ENCODE peak calls at places on chromosomes 5 and 9, in five cellular contexts. E is CD8-positive, alpha-beta memory T cell; K is cardiac muscle cell; Z is left ventricle myocardium inferior; V is heart right ventricle. W is an unnamed sample.
A peak's percentile ranks its signal among the peaks of the same experiment; 100 is the strongest.

GRCh38 chr5:1265026-1265425 is 29.8 kb downstream of the TERT start:
- DNase-seq in V (no peak), Z (no peak), K (no peak), E (no peak), W (no peak)

GRCh38 chr9:131545786-131546335 is 538 bp downstream of the PRRT1B start:
- DNase-seq in V (no peak), Z (no peak), K (no peak), E (no peak), W (no peak)

GRCh38 chr5:42005561-42006153 is 80.6 kb downstream of the FBXO4 start:
- DNase-seq in V (no peak), Z (no peak), E (peak; percentile 4), K (peak; percentile 44), W (no peak)

GRCh38 chr9:78863531-78863930 is 566.6 kb downstream of the PSAT1 start:
- DNase-seq in E (no peak), V (no peak), K (no peak), Z (no peak), W (no peak)

GRCh38 chr5:92917044-92917443 is 664.0 kb downstream of the NR2F1-AS1 start:
- DNase-seq in V (no peak), Z (no peak), K (peak; percentile 86), E (no peak), W (no peak)

GRCh38 chr5:177306674-177307543 is 3.3 kb downstream of the PRELID1 start:
- DNase-seq in K (peak; percentile 89), Z (no peak), V (no peak), E (no peak), W (no peak)

GRCh38 chr9:77945798-77946197 is 85.8 kb downstream of the GNAQ start:
- DNase-seq in K (peak; percentile 80), V (no peak), E (no peak), Z (no peak), W (no peak)

GRCh38 chr9:83544002-83544698 is 5.9 kb upstream of the FRMD3 start:
- DNase-seq in V (peak; percentile 36), Z (no peak), E (no peak), K (peak; percentile 87), W (peak; percentile 80)

GRCh38 chr5:115708819-115709477 is 83.1 kb upstream of the TMED7 start:
- DNase-seq in V (no peak), E (no peak), Z (no peak), K (no peak), W (no peak)

GRCh38 chr5:15791859-15792258 is 291.9 kb downstream of the FBXL7 start:
- DNase-seq in K (no peak), E (no peak), Z (no peak), V (no peak), W (no peak)

GRCh38 chr9:130106860-130107848 is 53.4 kb downstream of the GPR107 start:
- DNase-seq in Z (peak; percentile 75), E (peak; percentile 71), V (peak; percentile 75), K (peak; percentile 90), W (peak; percentile 89)

GRCh38 chr5:37495210-37495609 is 116.1 kb downstream of the WDR70 start:
- DNase-seq in E (no peak), K (peak; percentile 51), Z (no peak), V (no peak), W (no peak)

GRCh38 chr5:153756540-153756939 is 266.1 kb downstream of the GRIA1 start:
- DNase-seq in K (no peak), E (no peak), Z (no peak), V (no peak), W (no peak)

GRCh38 chr9:89778100-89779085 is 173.6 kb downstream of the GADD45G start:
- DNase-seq in E (no peak), K (no peak), V (no peak), Z (no peak), W (peak; percentile 61)

GRCh38 chr9:133534346-133535284 is at the start of gene ADAMTSL2:
- DNase-seq in V (peak; percentile 86), Z (peak; percentile 84), K (peak; percentile 90), E (peak; percentile 49), W (peak; percentile 94)

GRCh38 chr5:172925336-172925948 is 33.8 kb upstream of the RPL26L1 start:
- DNase-seq in V (no peak), Z (no peak), E (no peak), K (no peak), W (no peak)

GRCh38 chr5:757346-757930 is 27.1 kb downstream of the ZDHHC11B start:
- DNase-seq in V (no peak), Z (no peak), K (no peak), E (no peak), W (peak; percentile 28)

GRCh38 chr5:79285833-79286232 is 49.9 kb downstream of the JMY start:
- DNase-seq in E (no peak), K (no peak), V (no peak), Z (no peak), W (no peak)

GRCh38 chr5:106127341-106127781 is 1543.4 kb downstream of the EFNA5 start:
- DNase-seq in V (no peak), Z (no peak), K (no peak), E (no peak), W (no peak)

GRCh38 chr9:127199001-127199791 is 65.4 kb upstream of the GARNL3 start:
- DNase-seq in V (peak; percentile 80), Z (peak; percentile 81), E (peak; percentile 65), K (peak; percentile 89), W (peak; percentile 79)

GRCh38 chr9:134629061-134629585 is 12.5 kb upstream of the COL5A1 start:
- DNase-seq in Z (no peak), K (no peak), E (no peak), V (no peak), W (peak; percentile 2)

GRCh38 chr9:19411316-19411715 is 2.5 kb downstream of the ACER2 start:
- DNase-seq in Z (no peak), K (peak; percentile 71), E (no peak), V (no peak), W (no peak)

GRCh38 chr9:38705917-38706316 is 14.0 kb downstream of the FAM240B start:
- DNase-seq in K (no peak), Z (no peak), E (no peak), V (no peak), W (no peak)

GRCh38 chr9:112338561-112338960 is 5.1 kb upstream of the PTBP3 start:
- DNase-seq in K (no peak), E (no peak), Z (no peak), V (no peak), W (no peak)

GRCh38 chr5:159178978-159179377 is 30.4 kb downstream of the RNF145 start:
- DNase-seq in E (no peak), K (peak; percentile 97), Z (no peak), V (no peak), W (no peak)

GRCh38 chr9:109536859-109537258 is 38.8 kb upstream of the PTPN3 start:
- DNase-seq in Z (no peak), V (peak; percentile 13), K (no peak), E (no peak), W (no peak)

GRCh38 chr9:132798817-132799790 is 79.0 kb downstream of the AK8 start:
- DNase-seq in Z (no peak), K (no peak), E (no peak), V (no peak), W (peak; percentile 93)

GRCh38 chr9:121386442-121387175 is 16.6 kb upstream of the STOM start:
- DNase-seq in Z (no peak), K (no peak), V (no peak), E (no peak), W (no peak)

GRCh38 chr9:89243296-89244061 is 64.9 kb upstream of the SHC3 start:
- DNase-seq in Z (no peak), K (no peak), V (no peak), E (no peak), W (no peak)

GRCh38 chr9:116269250-116269649 is 115.7 kb downstream of the PAPPA start:
- DNase-seq in Z (no peak), V (no peak), K (peak; percentile 35), E (no peak), W (no peak)

GRCh38 chr5:144697847-144698262 is 527.2 kb downstream of the KCTD16 start:
- DNase-seq in V (no peak), E (no peak), Z (no peak), K (peak; percentile 14), W (no peak)

GRCh38 chr5:132458651-132459030 is 31.9 kb downstream of the IRF1 start:
- DNase-seq in K (peak; percentile 44), E (no peak), Z (no peak), V (no peak), W (no peak)

GRCh38 chr9:34070601-34071340 is 22.1 kb upstream of the UBAP2 start:
- DNase-seq in V (no peak), Z (no peak), E (no peak), K (no peak), W (no peak)

GRCh38 chr9:34072410-34072809 is 23.7 kb upstream of the UBAP2 start:
- DNase-seq in E (no peak), V (no peak), K (no peak), Z (no peak), W (no peak)

GRCh38 chr9:34072868-34073590 is 24.3 kb upstream of the UBAP2 start:
- DNase-seq in V (no peak), Z (no peak), K (peak; percentile 82), E (no peak), W (no peak)

GRCh38 chr9:34069831-34070230 is 21.1 kb upstream of the UBAP2 start:
- DNase-seq in V (no peak), K (no peak), Z (no peak), E (no peak), W (no peak)
- H3K9me3 ChIP-seq in V (no peaks in the 10 kb centered on the region), K (no peaks in the 10 kb centered on the region), Z (no peaks in the 10 kb centered on the region), E (no peaks in the 10 kb centered on the region), W (no peaks in the 10 kb centered on the region)

DNA sequence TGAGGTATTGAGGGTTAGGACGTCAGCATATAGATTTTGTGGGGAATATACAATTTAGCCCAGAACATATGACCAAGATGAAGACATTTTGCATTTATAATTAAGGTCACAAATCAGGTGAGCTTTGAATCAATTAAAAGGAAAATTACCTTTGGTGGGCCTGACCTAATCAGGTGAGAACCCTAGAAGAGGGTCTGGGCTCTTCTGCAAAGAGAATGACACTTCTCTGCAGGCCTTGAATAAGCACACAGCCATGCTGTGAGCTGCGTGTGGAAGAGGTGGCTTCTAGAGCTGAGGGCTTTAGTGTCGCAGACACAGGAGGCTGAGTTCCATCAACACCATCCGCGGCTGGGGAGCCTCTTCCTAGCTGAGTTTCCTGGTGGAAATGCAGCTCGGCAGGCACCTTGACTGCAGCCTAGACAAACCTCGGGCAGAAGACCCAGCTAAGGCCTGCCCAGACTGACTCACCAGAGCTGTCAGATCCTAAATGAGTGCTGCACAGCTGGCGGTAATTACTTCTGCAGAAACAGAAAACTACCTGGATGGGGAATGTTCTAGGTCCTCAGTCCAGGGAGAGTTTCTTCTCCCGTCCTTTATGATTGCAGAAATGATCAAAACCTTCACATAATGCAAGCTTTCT is 287.5 kb upstream of the IRX1 start:
- DNase-seq in V (no peak), E (no peak), K (no peak), Z (no peak), W (no peak)
- H3K9me3 ChIP-seq in V (peaks cover 6% of the 10 kb centered on the region), E (no peaks in the 10 kb centered on the region), K (no peaks in the 10 kb centered on the region), Z (peaks cover 18% of the 10 kb centered on the region), W (no peaks in the 10 kb centered on the region)

GRCh38 chr9:42388146-42388690 is 204.8 kb downstream of the SPATA31A6 start:
- DNase-seq in E (no peak), K (no peak), Z (no peak), V (no peak), W (no peak)
- H3K9me3 ChIP-seq in E (no peaks in the 10 kb centered on the region), K (no peaks in the 10 kb centered on the region), Z (no peaks in the 10 kb centered on the region), V (no peaks in the 10 kb centered on the region), W (no peaks in the 10 kb centered on the region)

DNA sequence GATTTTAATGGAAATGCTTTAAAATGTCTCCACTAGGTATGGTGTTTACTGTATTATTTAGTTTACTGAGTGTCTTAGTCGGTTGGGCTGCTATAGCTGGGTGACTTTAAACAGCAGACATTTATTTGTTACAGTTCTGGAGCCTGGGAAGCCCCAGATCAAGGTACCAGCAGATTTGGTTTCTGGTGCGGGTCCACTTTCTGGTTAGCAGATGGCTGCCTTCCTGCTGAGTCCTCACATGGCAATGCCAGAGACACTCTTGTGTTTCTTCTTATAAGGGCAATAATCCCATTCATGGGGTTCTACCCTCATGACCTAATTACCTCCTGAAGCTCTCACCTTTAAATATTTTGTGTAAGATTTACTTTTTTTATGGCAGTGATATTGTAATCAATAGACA is 715 bp upstream of the OR1J4 start:
- DNase-seq in V (no peak), E (no peak), Z (no peak), K (no peak), W (no peak)
- H3K9me3 ChIP-seq in V (no peaks in the 10 kb centered on the region), E (no peaks in the 10 kb centered on the region), Z (no peaks in the 10 kb centered on the region), K (no peaks in the 10 kb centered on the region), W (no peaks in the 10 kb centered on the region)